ENCODE peak calls at places on chromosomes 12 and 14, in seven cellular contexts. One of them, this sample, is unnamed.

GRCh38 chr12:120709976-120710804 is at the start of gene UNC119B:
- DNase-seq in activated CD4-positive, alpha-beta T cell treated with anti-CD3 and anti-CD28 coated beads, Interleukin-2, amount 10 ng/mL, durations not matched to agents 7 days and 5 days: peak; percentile 74
- DNase-seq in GM03348: peak; percentile 95
- DNase-seq in amniotic epithelial cell: peak; percentile 58
- DNase-seq in T-helper 1 cell: peak; percentile 73
- DNase-seq in CD4-positive, alpha-beta memory T cell: peak; percentile 75
- DNase-seq in astrocyte: peak; percentile 50
- DNase-seq in this sample: peak; percentile 73

GRCh38 chr12:1791104-1791927 is 29.0 kb upstream of the LRTM2 start:
- DNase-seq in amniotic epithelial cell: peak; percentile 62
- DNase-seq in CD4-positive, alpha-beta memory T cell: peak; percentile 71
- DNase-seq in GM03348: peak; percentile 71
- DNase-seq in activated CD4-positive, alpha-beta T cell treated with anti-CD3 and anti-CD28 coated beads, Interleukin-2, amount 10 ng/mL, durations not matched to agents 7 days and 5 days: peak; percentile 77
- DNase-seq in astrocyte: peak; percentile 23
- DNase-seq in T-helper 1 cell: peak; percentile 61
- DNase-seq in this sample: peak; percentile 65

GRCh38 chr12:95859344-95859816 is 628 bp downstream of the SNRPF start:
- DNase-seq in activated CD4-positive, alpha-beta T cell treated with anti-CD3 and anti-CD28 coated beads, Interleukin-2, amount 10 ng/mL, durations not matched to agents 7 days and 5 days: peak; percentile 10
- DNase-seq in amniotic epithelial cell: peak; percentile 42
- DNase-seq in astrocyte: peak; percentile 38
- DNase-seq in CD4-positive, alpha-beta memory T cell: no peak
- DNase-seq in GM03348: peak; percentile 13
- DNase-seq in T-helper 1 cell: no peak
- DNase-seq in this sample: peak; percentile 9

GRCh38 chr14:103105580-103106168 is 11.1 kb downstream of the EXOC3L4 start:
- DNase-seq in amniotic epithelial cell: no peak
- DNase-seq in activated CD4-positive, alpha-beta T cell treated with anti-CD3 and anti-CD28 coated beads, Interleukin-2, amount 10 ng/mL, durations not matched to agents 7 days and 5 days: peak; percentile 30
- DNase-seq in GM03348: no peak
- DNase-seq in astrocyte: no peak
- DNase-seq in CD4-positive, alpha-beta memory T cell: no peak
- DNase-seq in T-helper 1 cell: no peak
- DNase-seq in this sample: no peak

GRCh38 chr12:112850343-112850742 is 56.4 kb upstream of the OAS1 start:
- DNase-seq in GM03348: no peak
- DNase-seq in amniotic epithelial cell: no peak
- DNase-seq in activated CD4-positive, alpha-beta T cell treated with anti-CD3 and anti-CD28 coated beads, Interleukin-2, amount 10 ng/mL, durations not matched to agents 7 days and 5 days: no peak
- DNase-seq in T-helper 1 cell: no peak
- DNase-seq in astrocyte: no peak
- DNase-seq in CD4-positive, alpha-beta memory T cell: no peak
- DNase-seq in this sample: no peak

GRCh38 chr12:103986823-103987222 is 21.2 kb downstream of the TDG start:
- DNase-seq in activated CD4-positive, alpha-beta T cell treated with anti-CD3 and anti-CD28 coated beads, Interleukin-2, amount 10 ng/mL, durations not matched to agents 7 days and 5 days: no peak
- DNase-seq in T-helper 1 cell: no peak
- DNase-seq in CD4-positive, alpha-beta memory T cell: no peak
- DNase-seq in astrocyte: peak; percentile 78
- DNase-seq in amniotic epithelial cell: peak; percentile 42
- DNase-seq in GM03348: peak; percentile 10
- DNase-seq in this sample: no peak

GRCh38 chr14:38994721-38995120 is 108.3 kb downstream of the SEC23A start:
- DNase-seq in amniotic epithelial cell: no peak
- DNase-seq in GM03348: no peak
- DNase-seq in CD4-positive, alpha-beta memory T cell: no peak
- DNase-seq in astrocyte: no peak
- DNase-seq in T-helper 1 cell: no peak
- DNase-seq in activated CD4-positive, alpha-beta T cell treated with anti-CD3 and anti-CD28 coated beads, Interleukin-2, amount 10 ng/mL, durations not matched to agents 7 days and 5 days: no peak
- DNase-seq in this sample: no peak

GRCh38 chr12:132186857-132187620 is 42.8 kb downstream of the NOC4L start:
- DNase-seq in amniotic epithelial cell: no peak
- DNase-seq in astrocyte: no peak
- DNase-seq in T-helper 1 cell: no peak
- DNase-seq in GM03348: no peak
- DNase-seq in activated CD4-positive, alpha-beta T cell treated with anti-CD3 and anti-CD28 coated beads, Interleukin-2, amount 10 ng/mL, durations not matched to agents 7 days and 5 days: no peak
- DNase-seq in CD4-positive, alpha-beta memory T cell: no peak
- DNase-seq in this sample: no peak

GRCh38 chr12:25828188-25828587 is 130.3 kb upstream of the RASSF8 start:
- DNase-seq in activated CD4-positive, alpha-beta T cell treated with anti-CD3 and anti-CD28 coated beads, Interleukin-2, amount 10 ng/mL, durations not matched to agents 7 days and 5 days: no peak
- DNase-seq in GM03348: no peak
- DNase-seq in astrocyte: no peak
- DNase-seq in CD4-positive, alpha-beta memory T cell: no peak
- DNase-seq in T-helper 1 cell: no peak
- DNase-seq in amniotic epithelial cell: no peak
- DNase-seq in this sample: no peak

GRCh38 chr12:107992870-107993451 is 136.1 kb upstream of the WSCD2 start:
- DNase-seq in astrocyte: peak; percentile 5
- DNase-seq in T-helper 1 cell: no peak
- DNase-seq in activated CD4-positive, alpha-beta T cell treated with anti-CD3 and anti-CD28 coated beads, Interleukin-2, amount 10 ng/mL, durations not matched to agents 7 days and 5 days: no peak
- DNase-seq in amniotic epithelial cell: peak; percentile 3
- DNase-seq in GM03348: peak; percentile 27
- DNase-seq in CD4-positive, alpha-beta memory T cell: no peak
- DNase-seq in this sample: no peak

GRCh38 chr12:120290541-120291312 is 976 bp downstream of the RNU4-2 start:
- DNase-seq in T-helper 1 cell: peak; percentile 15
- DNase-seq in amniotic epithelial cell: no peak
- DNase-seq in astrocyte: peak; percentile 8
- DNase-seq in activated CD4-positive, alpha-beta T cell treated with anti-CD3 and anti-CD28 coated beads, Interleukin-2, amount 10 ng/mL, durations not matched to agents 7 days and 5 days: peak; percentile 24
- DNase-seq in CD4-positive, alpha-beta memory T cell: peak; percentile 48
- DNase-seq in GM03348: peak; percentile 16
- DNase-seq in this sample: peak; percentile 12

GRCh38 chr14:34766611-34767010 is 52.2 kb upstream of the CFL2 start:
- DNase-seq in astrocyte: peak; percentile 21
- DNase-seq in activated CD4-positive, alpha-beta T cell treated with anti-CD3 and anti-CD28 coated beads, Interleukin-2, amount 10 ng/mL, durations not matched to agents 7 days and 5 days: no peak
- DNase-seq in amniotic epithelial cell: peak; percentile 45
- DNase-seq in T-helper 1 cell: no peak
- DNase-seq in GM03348: peak; percentile 44
- DNase-seq in CD4-positive, alpha-beta memory T cell: no peak
- DNase-seq in this sample: no peak

GRCh38 chr12:77893918-77894317 is 63.2 kb downstream of the NAV3 start:
- DNase-seq in amniotic epithelial cell: peak; percentile 25
- DNase-seq in astrocyte: peak; percentile 26
- DNase-seq in activated CD4-positive, alpha-beta T cell treated with anti-CD3 and anti-CD28 coated beads, Interleukin-2, amount 10 ng/mL, durations not matched to agents 7 days and 5 days: no peak
- DNase-seq in CD4-positive, alpha-beta memory T cell: no peak
- DNase-seq in T-helper 1 cell: no peak
- DNase-seq in GM03348: no peak
- DNase-seq in this sample: no peak

GRCh38 chr12:56221233-56221756 is 427 bp downstream of the RNF41 start:
- DNase-seq in astrocyte: peak; percentile 82
- DNase-seq in GM03348: peak; percentile 92
- DNase-seq in T-helper 1 cell: no peak
- DNase-seq in amniotic epithelial cell: peak; percentile 69
- DNase-seq in CD4-positive, alpha-beta memory T cell: no peak
- DNase-seq in activated CD4-positive, alpha-beta T cell treated with anti-CD3 and anti-CD28 coated beads, Interleukin-2, amount 10 ng/mL, durations not matched to agents 7 days and 5 days: no peak
- DNase-seq in this sample: no peak

GRCh38 chr12:39272934-39273770 is 169.8 kb downstream of the KIF21A start:
- DNase-seq in GM03348: peak; percentile 34
- DNase-seq in astrocyte: peak; percentile 27
- DNase-seq in T-helper 1 cell: peak; percentile 8
- DNase-seq in amniotic epithelial cell: peak; percentile 28
- DNase-seq in CD4-positive, alpha-beta memory T cell: no peak
- DNase-seq in activated CD4-positive, alpha-beta T cell treated with anti-CD3 and anti-CD28 coated beads, Interleukin-2, amount 10 ng/mL, durations not matched to agents 7 days and 5 days: peak; percentile 39
- DNase-seq in this sample: peak; percentile 0

GRCh38 chr14:23106747-23107045 is 1.9 kb upstream of the CIROP start:
- DNase-seq in astrocyte: no peak
- DNase-seq in amniotic epithelial cell: no peak
- DNase-seq in T-helper 1 cell: no peak
- DNase-seq in activated CD4-positive, alpha-beta T cell treated with anti-CD3 and anti-CD28 coated beads, Interleukin-2, amount 10 ng/mL, durations not matched to agents 7 days and 5 days: no peak
- DNase-seq in CD4-positive, alpha-beta memory T cell: no peak
- DNase-seq in GM03348: no peak
- DNase-seq in this sample: no peak

GRCh38 chr12:131280426-131280825 is 326.7 kb downstream of the ADGRD1 start:
- DNase-seq in CD4-positive, alpha-beta memory T cell: no peak
- DNase-seq in amniotic epithelial cell: no peak
- DNase-seq in activated CD4-positive, alpha-beta T cell treated with anti-CD3 and anti-CD28 coated beads, Interleukin-2, amount 10 ng/mL, durations not matched to agents 7 days and 5 days: no peak
- DNase-seq in T-helper 1 cell: no peak
- DNase-seq in GM03348: no peak
- DNase-seq in astrocyte: no peak
- DNase-seq in this sample: no peak

GRCh38 chr12:18828483-18828882 is 90.6 kb downstream of the CAPZA3 start:
- DNase-seq in astrocyte: no peak
- DNase-seq in GM03348: no peak
- DNase-seq in CD4-positive, alpha-beta memory T cell: no peak
- DNase-seq in amniotic epithelial cell: no peak
- DNase-seq in activated CD4-positive, alpha-beta T cell treated with anti-CD3 and anti-CD28 coated beads, Interleukin-2, amount 10 ng/mL, durations not matched to agents 7 days and 5 days: no peak
- DNase-seq in T-helper 1 cell: no peak
- DNase-seq in this sample: no peak

GRCh38 chr12:49659753-49660152 is 36.4 kb downstream of the PRPF40B start:
- DNase-seq in T-helper 1 cell: no peak
- DNase-seq in CD4-positive, alpha-beta memory T cell: no peak
- DNase-seq in amniotic epithelial cell: no peak
- DNase-seq in activated CD4-positive, alpha-beta T cell treated with anti-CD3 and anti-CD28 coated beads, Interleukin-2, amount 10 ng/mL, durations not matched to agents 7 days and 5 days: no peak
- DNase-seq in GM03348: no peak
- DNase-seq in astrocyte: no peak
- DNase-seq in this sample: no peak

GRCh38 chr12:6691473-6691872 is 2.3 kb upstream of the ZNF384 start:
- DNase-seq in T-helper 1 cell: no peak
- DNase-seq in astrocyte: peak; percentile 37
- DNase-seq in GM03348: no peak
- DNase-seq in activated CD4-positive, alpha-beta T cell treated with anti-CD3 and anti-CD28 coated beads, Interleukin-2, amount 10 ng/mL, durations not matched to agents 7 days and 5 days: no peak
- DNase-seq in amniotic epithelial cell: peak; percentile 53
- DNase-seq in CD4-positive, alpha-beta memory T cell: no peak
- DNase-seq in this sample: no peak

GRCh38 chr14:58942516-58942915 is 246.0 kb upstream of the DAAM1 start:
- DNase-seq in activated CD4-positive, alpha-beta T cell treated with anti-CD3 and anti-CD28 coated beads, Interleukin-2, amount 10 ng/mL, durations not matched to agents 7 days and 5 days: no peak
- DNase-seq in GM03348: peak; percentile 46
- DNase-seq in astrocyte: peak; percentile 66
- DNase-seq in T-helper 1 cell: no peak
- DNase-seq in CD4-positive, alpha-beta memory T cell: no peak
- DNase-seq in amniotic epithelial cell: peak; percentile 36
- DNase-seq in this sample: no peak

GRCh38 chr12:52232233-52232915 is 669 bp upstream of the KRT7 start:
- DNase-seq in astrocyte: no peak
- DNase-seq in amniotic epithelial cell: no peak
- DNase-seq in T-helper 1 cell: no peak
- DNase-seq in activated CD4-positive, alpha-beta T cell treated with anti-CD3 and anti-CD28 coated beads, Interleukin-2, amount 10 ng/mL, durations not matched to agents 7 days and 5 days: no peak
- DNase-seq in GM03348: peak; percentile 28
- DNase-seq in CD4-positive, alpha-beta memory T cell: no peak
- DNase-seq in this sample: no peak

GRCh38 chr12:84913151-84913550 is 552 bp upstream of the SLC6A15 start:
- DNase-seq in CD4-positive, alpha-beta memory T cell: no peak
- DNase-seq in amniotic epithelial cell: peak; percentile 43
- DNase-seq in astrocyte: no peak
- DNase-seq in GM03348: no peak
- DNase-seq in activated CD4-positive, alpha-beta T cell treated with anti-CD3 and anti-CD28 coated beads, Interleukin-2, amount 10 ng/mL, durations not matched to agents 7 days and 5 days: no peak
- DNase-seq in T-helper 1 cell: no peak
- DNase-seq in this sample: no peak

GRCh38 chr12:47741340-47741703 is 16.0 kb upstream of the ENDOU start:
- DNase-seq in amniotic epithelial cell: no peak
- DNase-seq in T-helper 1 cell: peak; percentile 55
- DNase-seq in CD4-positive, alpha-beta memory T cell: peak; percentile 88
- DNase-seq in GM03348: no peak
- DNase-seq in astrocyte: no peak
- DNase-seq in activated CD4-positive, alpha-beta T cell treated with anti-CD3 and anti-CD28 coated beads, Interleukin-2, amount 10 ng/mL, durations not matched to agents 7 days and 5 days: peak; percentile 61
- DNase-seq in this sample: peak; percentile 77

GRCh38 chr12:120181991-120182631 is 12.4 kb downstream of the GCN1 start:
- DNase-seq in GM03348: no peak
- DNase-seq in astrocyte: peak; percentile 72
- DNase-seq in CD4-positive, alpha-beta memory T cell: no peak
- DNase-seq in activated CD4-positive, alpha-beta T cell treated with anti-CD3 and anti-CD28 coated beads, Interleukin-2, amount 10 ng/mL, durations not matched to agents 7 days and 5 days: no peak
- DNase-seq in T-helper 1 cell: no peak
- DNase-seq in amniotic epithelial cell: peak; percentile 78
- DNase-seq in this sample: no peak

GRCh38 chr12:112938751-112939150 is 477 bp downstream of the OAS3 start:
- DNase-seq in amniotic epithelial cell: no peak
- DNase-seq in CD4-positive, alpha-beta memory T cell: no peak
- DNase-seq in GM03348: no peak
- DNase-seq in astrocyte: no peak
- DNase-seq in T-helper 1 cell: no peak
- DNase-seq in activated CD4-positive, alpha-beta T cell treated with anti-CD3 and anti-CD28 coated beads, Interleukin-2, amount 10 ng/mL, durations not matched to agents 7 days and 5 days: no peak
- DNase-seq in this sample: no peak

GRCh38 chr14:71474291-71474690 is 457.9 kb upstream of the RGS6 start:
- DNase-seq in GM03348: no peak
- DNase-seq in CD4-positive, alpha-beta memory T cell: no peak
- DNase-seq in amniotic epithelial cell: no peak
- DNase-seq in T-helper 1 cell: no peak
- DNase-seq in activated CD4-positive, alpha-beta T cell treated with anti-CD3 and anti-CD28 coated beads, Interleukin-2, amount 10 ng/mL, durations not matched to agents 7 days and 5 days: no peak
- DNase-seq in astrocyte: no peak
- DNase-seq in this sample: no peak

GRCh38 chr12:24723759-24724158 is 225.1 kb downstream of the BCAT1 start:
- DNase-seq in CD4-positive, alpha-beta memory T cell: no peak
- DNase-seq in astrocyte: no peak
- DNase-seq in amniotic epithelial cell: no peak
- DNase-seq in T-helper 1 cell: no peak
- DNase-seq in activated CD4-positive, alpha-beta T cell treated with anti-CD3 and anti-CD28 coated beads, Interleukin-2, amount 10 ng/mL, durations not matched to agents 7 days and 5 days: no peak
- DNase-seq in GM03348: no peak
- DNase-seq in this sample: no peak

GRCh38 chr14:45140661-45141187 is 5.0 kb downstream of the FANCM start:
- DNase-seq in amniotic epithelial cell: no peak
- DNase-seq in T-helper 1 cell: no peak
- DNase-seq in GM03348: no peak
- DNase-seq in activated CD4-positive, alpha-beta T cell treated with anti-CD3 and anti-CD28 coated beads, Interleukin-2, amount 10 ng/mL, durations not matched to agents 7 days and 5 days: no peak
- DNase-seq in CD4-positive, alpha-beta memory T cell: no peak
- DNase-seq in astrocyte: no peak
- DNase-seq in this sample: no peak

GRCh38 chr14:88301381-88301780 is 21.7 kb downstream of the KCNK10 start:
- DNase-seq in GM03348: no peak
- DNase-seq in astrocyte: no peak
- DNase-seq in CD4-positive, alpha-beta memory T cell: no peak
- DNase-seq in amniotic epithelial cell: no peak
- DNase-seq in activated CD4-positive, alpha-beta T cell treated with anti-CD3 and anti-CD28 coated beads, Interleukin-2, amount 10 ng/mL, durations not matched to agents 7 days and 5 days: no peak
- DNase-seq in T-helper 1 cell: no peak
- DNase-seq in this sample: no peak

GRCh38 chr12:47651368-47652254 is 54.2 kb downstream of the RPAP3 start:
- DNase-seq in amniotic epithelial cell: peak; percentile 72
- DNase-seq in CD4-positive, alpha-beta memory T cell: peak; percentile 56
- DNase-seq in astrocyte: peak; percentile 35
- DNase-seq in T-helper 1 cell: peak; percentile 42
- DNase-seq in GM03348: peak; percentile 78
- DNase-seq in activated CD4-positive, alpha-beta T cell treated with anti-CD3 and anti-CD28 coated beads, Interleukin-2, amount 10 ng/mL, durations not matched to agents 7 days and 5 days: peak; percentile 66
- DNase-seq in this sample: peak; percentile 67

GRCh38 chr14:105204931-105205717 is 24.0 kb upstream of the NUDT14 start:
- DNase-seq in CD4-positive, alpha-beta memory T cell: peak; percentile 22
- DNase-seq in amniotic epithelial cell: no peak
- DNase-seq in GM03348: no peak
- DNase-seq in activated CD4-positive, alpha-beta T cell treated with anti-CD3 and anti-CD28 coated beads, Interleukin-2, amount 10 ng/mL, durations not matched to agents 7 days and 5 days: no peak
- DNase-seq in astrocyte: no peak
- DNase-seq in T-helper 1 cell: no peak
- DNase-seq in this sample: no peak